ENCODE peak calls at places on chromosomes 4 and X, in four cellular contexts. V is A172, I is fibroblast of the aortic adventitia, K is AG10803. P is an unnamed sample.

GRCh38 chr4:6239968-6240367 is 29.7 kb upstream of the WFS1 start:
- DNase-seq in V (no peak), I (no peak), K (no peak), P (peak; percentile 24)

GRCh38 chr4:30181918-30182317 is 538.3 kb upstream of the PCDH7 start:
- DNase-seq in K (no peak), V (no peak), I (no peak), P (no peak)

GRCh38 chr4:90852232-90852631 is 725.0 kb downstream of the CCSER1 start:
- DNase-seq in K (no peak), V (no peak), I (no peak), P (no peak)

GRCh38 chr4:122854444-122854843 is 27.8 kb downstream of the FGF2 start:
- DNase-seq in V (no peak), I (peak; percentile 58), K (peak; percentile 39), P (peak; percentile 18)

GRCh38 chr4:185656467-185656890 is 121.2 kb upstream of the PDLIM3 start:
- DNase-seq in V (peak; percentile 19), K (peak; percentile 58), I (peak; percentile 67), P (no peak)

GRCh38 chr4:56026596-56026995 is 77.9 kb downstream of the CEP135 start:
- DNase-seq in K (no peak), I (peak; percentile 25), V (peak; percentile 57), P (no peak)

GRCh38 chr4:175017751-175018150 is 99.6 kb downstream of the ADAM29 start:
- DNase-seq in V (no peak), I (no peak), K (no peak), P (no peak)

GRCh38 chr4:132227349-132228165 is 921.5 kb upstream of the PCDH10 start:
- DNase-seq in V (peak; percentile 88), K (peak; percentile 3), I (peak; percentile 33), P (no peak)

GRCh38 chrX:131288738-131289511 is at the start of gene IGSF1:
- DNase-seq in V (peak; percentile 0), I (no peak), K (peak; percentile 3), P (no peak)

GRCh38 chrX:107483976-107484726 is 34.7 kb downstream of the FRMPD3 start:
- DNase-seq in V (peak; percentile 0), I (peak; percentile 39), K (peak; percentile 20), P (no peak)

GRCh38 chr4:8725071-8725841 is 132.7 kb downstream of the CPZ start:
- DNase-seq in I (no peak), V (no peak), K (no peak), P (peak; percentile 36)

GRCh38 chr4:113810906-113811305 is 49.4 kb upstream of the CAMK2D start:
- DNase-seq in V (peak; percentile 10), K (peak; percentile 84), I (peak; percentile 80), P (no peak)

GRCh38 chrX:131279617-131280016 is 9.5 kb downstream of the IGSF1 start:
- DNase-seq in K (no peak), I (no peak), V (no peak), P (no peak)

P was measured in breast epithelium.